ENCODE peak calls at places on chromosomes 1 and 21, in seven cellular contexts. W is lower lobe of right lung; Y is Panc1; M is lung; F is CD8-positive, alpha-beta T cell; T is cardiac muscle cell; D is heart left ventricle. I is an unnamed sample.
A peak's percentile ranks its signal among the peaks of the same experiment; 100 is the strongest.

GRCh38 chr1:180793451-180793850 is 119.2 kb upstream of the KIAA1614 start:
- DNase-seq in Y (no peak), M (no peak), D (no peak), F (no peak), W (no peak), T (no peak), I (no peak)

GRCh38 chr1:185541861-185542260 is 192.3 kb upstream of the HMCN1 start:
- DNase-seq in F (no peak), D (no peak), Y (no peak), W (no peak), M (no peak), T (peak; percentile 70), I (no peak)

GRCh38 chr1:47725732-47726495 is 271.3 kb downstream of the TRABD2B start:
- DNase-seq in T (peak; percentile 81), W (peak; percentile 78), D (peak; percentile 68), M (peak; percentile 75), F (peak; percentile 71), Y (peak; percentile 63), I (peak; percentile 95)

GRCh38 chr1:115822117-115822516 is 18.8 kb downstream of the NHLH2 start:
- DNase-seq in Y (no peak), W (no peak), T (no peak), M (no peak), F (no peak), D (no peak), I (no peak)

GRCh38 chr1:46735708-46736324 is 16.9 kb upstream of the EFCAB14 start:
- DNase-seq in T (peak; percentile 81), F (no peak), Y (no peak), M (peak; percentile 48), D (no peak), W (no peak), I (no peak)

GRCh38 chr1:220631238-220631842 is 58.8 kb upstream of the C1orf115 start:
- DNase-seq in D (no peak), T (peak; percentile 4), Y (no peak), F (no peak), M (no peak), W (no peak), I (no peak)

GRCh38 chr1:173112129-173112528 is 61.4 kb upstream of the TNFSF18 start:
- DNase-seq in F (no peak), M (no peak), D (no peak), Y (no peak), T (peak; percentile 71), W (no peak), I (no peak)

GRCh38 chr1:108316545-108316944 is 72.7 kb upstream of the NBPF4 start:
- DNase-seq in T (peak; percentile 28), M (no peak), F (no peak), W (no peak), Y (no peak), D (no peak), I (no peak)

GRCh38 chr21:45228171-45228641 is 59.5 kb downstream of the POFUT2 start:
- DNase-seq in F (peak; percentile 73), Y (peak; percentile 69), W (no peak), T (peak; percentile 94), D (no peak), M (no peak), I (no peak)

GRCh38 chr1:219773775-219774174 is 154.6 kb downstream of the SLC30A10 start:
- DNase-seq in M (no peak), W (no peak), Y (no peak), T (no peak), F (no peak), D (no peak), I (no peak)

DNA sequence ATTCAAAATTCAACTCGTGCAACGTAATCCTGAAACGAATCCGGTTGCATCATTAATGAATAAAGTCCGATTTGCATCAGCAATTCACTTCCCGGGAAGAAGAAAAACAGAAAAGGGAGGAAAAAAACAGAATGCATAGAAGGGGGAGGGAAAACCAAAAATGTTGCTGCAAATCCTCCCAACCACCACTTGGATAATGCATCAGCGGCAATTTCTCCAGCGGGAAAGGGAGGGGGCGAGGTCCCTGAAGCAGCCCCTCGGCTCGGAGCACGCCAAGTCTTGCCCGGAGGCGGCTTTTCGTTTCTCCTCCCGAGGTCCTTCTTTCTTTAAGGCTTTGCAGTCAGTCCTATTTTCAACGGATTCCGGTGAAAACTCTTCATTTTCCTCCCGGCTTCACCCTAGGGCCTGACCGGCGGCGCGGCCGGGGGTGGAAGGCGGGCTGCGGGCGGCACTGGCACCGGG is 720 bp downstream of the CDC42BPA start:
- DNase-seq in D (peak; percentile 36), T (peak; percentile 76), M (peak; percentile 45), F (no peak), Y (no peak), W (peak; percentile 57), I (no peak)
- TF ChIP-seq CTCF in D (peak; percentile 23), T (peak; percentile 16), M (no peak), F (no peak), Y (no peak), W (no peak), I (no peak)

DNA sequence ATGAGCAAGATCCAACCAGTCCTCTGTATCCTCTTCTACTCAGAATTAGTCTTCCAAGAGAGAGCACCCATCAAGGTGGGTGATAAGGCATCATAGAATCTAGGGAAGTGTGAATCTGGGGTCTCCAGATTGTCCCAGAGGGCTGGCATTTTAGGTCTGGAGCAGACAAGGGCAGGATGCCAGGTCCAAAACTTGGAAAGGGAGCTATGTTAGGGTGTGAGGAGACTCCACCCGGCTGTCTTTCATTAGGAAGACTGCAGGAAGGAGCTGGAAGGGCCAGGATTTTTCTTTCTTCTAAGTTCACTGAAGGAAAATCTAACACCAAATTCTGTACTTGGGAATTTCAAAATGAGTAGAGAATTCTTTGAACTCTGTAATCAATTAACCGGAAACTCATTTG is 86.1 kb upstream of the BMP8A start:
- DNase-seq in T (peak; percentile 24), W (no peak), M (no peak), F (no peak), Y (no peak), D (no peak), I (no peak)
- H3K4me1 ChIP-seq in T (peaks cover 14% of the 10 kb centered on the region), W (peaks cover 79% of the 10 kb centered on the region), M (peaks cover 9% of the 10 kb centered on the region), F (peaks cover 24% of the 10 kb centered on the region), Y (peaks cover 47% of the 10 kb centered on the region), D (peaks cover 55% of the 10 kb centered on the region), I (peaks cover 22% of the 10 kb centered on the region)

GRCh38 chr1:26555550-26555981 is 26.0 kb downstream of the RPS6KA1 start:
- DNase-seq in M (no peak), W (no peak), F (no peak), T (peak; percentile 29), Y (no peak), D (no peak), I (no peak)

GRCh38 chr1:26557078-26557477 is 27.5 kb downstream of the RPS6KA1 start:
- DNase-seq in T (no peak), W (no peak), D (no peak), M (no peak), Y (no peak), F (no peak), I (no peak)

GRCh38 chr1:26558649-26559048 is 29.1 kb downstream of the RPS6KA1 start:
- DNase-seq in M (no peak), F (no peak), W (no peak), Y (no peak), T (no peak), D (no peak), I (no peak)

GRCh38 chr1:26556041-26556440 is 26.5 kb downstream of the RPS6KA1 start:
- DNase-seq in Y (no peak), D (no peak), F (no peak), W (no peak), M (no peak), T (no peak), I (no peak)

GRCh38 chr1:26560403-26560780 is 30.8 kb downstream of the RPS6KA1 start:
- DNase-seq in M (no peak), T (no peak), F (no peak), D (no peak), W (no peak), Y (no peak), I (no peak)
- H3K36me3 ChIP-seq in M (peaks cover 58% of the 10 kb centered on the region), T (no peaks in the 10 kb centered on the region), F (peaks cover 64% of the 10 kb centered on the region), D (no peaks in the 10 kb centered on the region), W (peaks cover 96% of the 10 kb centered on the region), Y (no peaks in the 10 kb centered on the region), I (peaks cover 18% of the 10 kb centered on the region)

DNA sequence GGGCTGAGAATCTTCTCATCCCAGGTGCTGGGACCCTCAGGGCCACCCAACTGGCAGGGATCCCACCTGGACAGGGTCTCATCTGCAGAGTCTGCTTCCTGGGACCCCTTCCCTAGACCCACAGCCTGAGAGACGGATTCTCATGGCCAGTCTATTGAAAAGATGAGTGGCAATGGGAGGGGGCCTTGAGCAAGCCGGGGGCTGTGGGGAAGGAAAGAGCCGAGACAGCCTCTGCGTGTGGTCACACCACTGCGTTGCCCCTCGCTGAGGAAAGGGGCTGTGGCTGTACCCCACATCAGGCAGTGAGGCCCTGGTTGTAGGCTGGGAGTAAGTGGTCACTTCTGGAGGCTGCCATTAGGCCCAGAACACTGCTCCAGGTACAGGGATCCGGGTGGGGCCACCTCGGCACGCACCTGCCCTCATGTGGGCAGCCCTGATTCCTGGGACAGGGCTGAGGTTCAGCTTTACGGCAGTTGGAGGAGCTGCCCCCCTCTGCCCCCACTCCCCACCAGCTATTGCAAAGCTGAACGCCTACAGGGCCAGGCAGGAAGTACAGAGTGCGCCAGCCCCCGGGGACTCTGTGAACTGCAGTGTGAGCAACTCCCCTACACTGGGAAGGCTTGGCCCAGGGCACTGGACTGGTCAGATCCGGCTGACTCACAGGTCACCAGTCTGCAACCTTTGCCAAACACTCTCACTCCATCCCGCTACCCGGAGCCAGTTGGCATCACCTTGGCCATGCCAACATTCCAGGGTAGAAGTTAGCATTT is 106.9 kb downstream of the RIPK4 start:
- DNase-seq in W (no peak), T (peak; percentile 56), F (no peak), M (no peak), D (no peak), Y (no peak), I (no peak)
- TF ChIP-seq CTCF in W (no peak), T (peak; percentile 40), F (no peak), M (no peak), D (no peak), Y (no peak), I (no peak)

I was measured in mucosa of descending colon.